ENCODE peak calls at places on chromosomes 5 and 9, in four cellular contexts. One of them, this sample, is unnamed.

GRCh38 chr5:58363850-58364249 is 96.0 kb downstream of the PLK2 start:
- DNase-seq in progenitor cell of endocrine pancreas: no peak
- DNase-seq in ascending aorta: no peak
- DNase-seq in right atrium auricular region: no peak
- DNase-seq in this sample: no peak

GRCh38 chr9:30075451-30076199 is 2308.8 kb upstream of the ACO1 start:
- DNase-seq in progenitor cell of endocrine pancreas: no peak
- DNase-seq in ascending aorta: no peak
- DNase-seq in right atrium auricular region: no peak
- DNase-seq in this sample: no peak

GRCh38 chr5:111320953-111321352 is 96.8 kb downstream of the CAMK4 start:
- DNase-seq in progenitor cell of endocrine pancreas: no peak
- DNase-seq in ascending aorta: no peak
- DNase-seq in right atrium auricular region: no peak
- DNase-seq in this sample: no peak

GRCh38 chr9:15642369-15642962 is 89.6 kb downstream of the CCDC171 start:
- DNase-seq in progenitor cell of endocrine pancreas: no peak
- DNase-seq in ascending aorta: no peak
- DNase-seq in right atrium auricular region: no peak
- DNase-seq in this sample: no peak

GRCh38 chr5:178057839-178058238 is 55.5 kb upstream of the N4BP3 start:
- DNase-seq in progenitor cell of endocrine pancreas: no peak
- DNase-seq in ascending aorta: no peak
- DNase-seq in right atrium auricular region: no peak
- DNase-seq in this sample: no peak

GRCh38 chr5:63008195-63008594 is 429.6 kb downstream of the LRRC70 start:
- DNase-seq in progenitor cell of endocrine pancreas: no peak
- DNase-seq in ascending aorta: no peak
- DNase-seq in right atrium auricular region: no peak
- DNase-seq in this sample: no peak

GRCh38 chr9:114238919-114239879 is 83.7 kb upstream of the ORM1 start:
- DNase-seq in progenitor cell of endocrine pancreas: no peak
- DNase-seq in ascending aorta: no peak
- DNase-seq in right atrium auricular region: no peak
- DNase-seq in this sample: peak

GRCh38 chr9:5617749-5618148 is 11.2 kb upstream of the RIC1 start:
- DNase-seq in progenitor cell of endocrine pancreas: no peak
- DNase-seq in ascending aorta: no peak
- DNase-seq in right atrium auricular region: no peak
- DNase-seq in this sample: no peak

GRCh38 chr9:126804696-126805545 is at the start of gene ZBTB43:
- DNase-seq in progenitor cell of endocrine pancreas: peak
- DNase-seq in ascending aorta: peak
- DNase-seq in right atrium auricular region: peak
- DNase-seq in this sample: peak

GRCh38 chr9:126806336-126806735 is 1.5 kb downstream of the ZBTB43 start:
- DNase-seq in progenitor cell of endocrine pancreas: no peak
- DNase-seq in ascending aorta: no peak
- DNase-seq in right atrium auricular region: no peak
- DNase-seq in this sample: no peak

GRCh38 chr9:126802343-126803059 is 2.3 kb upstream of the ZBTB43 start:
- DNase-seq in progenitor cell of endocrine pancreas: no peak
- DNase-seq in ascending aorta: no peak
- DNase-seq in right atrium auricular region: no peak
- DNase-seq in this sample: no peak

GRCh38 chr9:126804198-126804695 is 593 bp upstream of the ZBTB43 start:
- DNase-seq in progenitor cell of endocrine pancreas: no peak
- DNase-seq in ascending aorta: no peak
- DNase-seq in right atrium auricular region: no peak
- DNase-seq in this sample: no peak

GRCh38 chr9:126805546-126806262 is 864 bp downstream of the ZBTB43 start:
- DNase-seq in progenitor cell of endocrine pancreas: no peak
- DNase-seq in ascending aorta: peak
- DNase-seq in right atrium auricular region: peak
- DNase-seq in this sample: no peak
- TF ChIP-seq CTCF in progenitor cell of endocrine pancreas: no peak
- TF ChIP-seq CTCF in ascending aorta: no peak
- TF ChIP-seq CTCF in right atrium auricular region: no peak
- TF ChIP-seq CTCF in this sample: no peak

GRCh38 chr5:152466079-152466745 is 61.1 kb upstream of the NMUR2 start:
- DNase-seq in progenitor cell of endocrine pancreas: no peak
- DNase-seq in ascending aorta: no peak
- DNase-seq in right atrium auricular region: no peak
- DNase-seq in this sample: no peak
- TF ChIP-seq CTCF in progenitor cell of endocrine pancreas: no peak
- TF ChIP-seq CTCF in ascending aorta: no peak
- TF ChIP-seq CTCF in right atrium auricular region: no peak
- TF ChIP-seq CTCF in this sample: no peak

GRCh38 chr9:32255026-32255425 is 129.4 kb upstream of the ACO1 start:
- DNase-seq in progenitor cell of endocrine pancreas: no peak
- DNase-seq in ascending aorta: no peak
- DNase-seq in right atrium auricular region: no peak
- DNase-seq in this sample: no peak

GRCh38 chr9:32248189-32248712 is 136.2 kb upstream of the ACO1 start:
- DNase-seq in progenitor cell of endocrine pancreas: no peak
- DNase-seq in ascending aorta: no peak
- DNase-seq in right atrium auricular region: no peak
- DNase-seq in this sample: no peak

GRCh38 chr9:32247173-32247572 is 137.3 kb upstream of the ACO1 start:
- DNase-seq in progenitor cell of endocrine pancreas: no peak
- DNase-seq in ascending aorta: no peak
- DNase-seq in right atrium auricular region: no peak
- DNase-seq in this sample: no peak

GRCh38 chr9:32251539-32251938 is 132.9 kb upstream of the ACO1 start:
- DNase-seq in progenitor cell of endocrine pancreas: peak
- DNase-seq in ascending aorta: no peak
- DNase-seq in right atrium auricular region: no peak
- DNase-seq in this sample: peak
- TF ChIP-seq CTCF in progenitor cell of endocrine pancreas: peak
- TF ChIP-seq CTCF in ascending aorta: peak
- TF ChIP-seq CTCF in right atrium auricular region: no peak
- TF ChIP-seq CTCF in this sample: peak

GRCh38 chr5:149416977-149417713 is 38.1 kb upstream of the IL17B start:
- DNase-seq in progenitor cell of endocrine pancreas: no peak
- DNase-seq in ascending aorta: no peak
- DNase-seq in right atrium auricular region: no peak
- DNase-seq in this sample: no peak
- TF ChIP-seq CTCF in progenitor cell of endocrine pancreas: no peak
- TF ChIP-seq CTCF in ascending aorta: no peak
- TF ChIP-seq CTCF in right atrium auricular region: no peak
- TF ChIP-seq CTCF in this sample: no peak

GRCh38 chr9:124399323-124399962 is 15.8 kb downstream of the PSMB7 start:
- DNase-seq in progenitor cell of endocrine pancreas: no peak
- DNase-seq in ascending aorta: no peak
- DNase-seq in right atrium auricular region: no peak
- DNase-seq in this sample: no peak
- TF ChIP-seq CTCF in progenitor cell of endocrine pancreas: no peak
- TF ChIP-seq CTCF in ascending aorta: no peak
- TF ChIP-seq CTCF in right atrium auricular region: no peak
- TF ChIP-seq CTCF in this sample: no peak